ENCODE peak calls at places on chromosomes 5 and 9, in five cellular contexts. One of them, this sample, is unnamed.

GRCh38 chr9:75108571-75108970 is 20.3 kb downstream of the OSTF1 start:
- DNase-seq in MM.1S: no peak
- DNase-seq in heart right ventricle: peak; percentile 41
- DNase-seq in brain microvascular endothelial cell: peak; percentile 82
- DNase-seq in neural progenitor cell: no peak
- DNase-seq in this sample: no peak

GRCh38 chr5:79025054-79025465 is 40.0 kb upstream of the ARSB start:
- DNase-seq in neural progenitor cell: peak; percentile 81
- DNase-seq in MM.1S: peak; percentile 44
- DNase-seq in brain microvascular endothelial cell: peak; percentile 36
- DNase-seq in heart right ventricle: peak; percentile 53
- DNase-seq in this sample: peak; percentile 51

GRCh38 chr9:134240371-134240770 is 76.0 kb upstream of the RNU6ATAC start:
- DNase-seq in MM.1S: no peak
- DNase-seq in heart right ventricle: no peak
- DNase-seq in brain microvascular endothelial cell: no peak
- DNase-seq in neural progenitor cell: no peak
- DNase-seq in this sample: no peak

GRCh38 chr9:70046274-70047070 is 2.8 kb downstream of the MAMDC2 start:
- DNase-seq in MM.1S: peak; percentile 59
- DNase-seq in neural progenitor cell: no peak
- DNase-seq in heart right ventricle: no peak
- DNase-seq in brain microvascular endothelial cell: no peak
- DNase-seq in this sample: peak; percentile 46

GRCh38 chr9:114109106-114109505 is 10.0 kb upstream of the KIF12 start:
- DNase-seq in heart right ventricle: no peak
- DNase-seq in brain microvascular endothelial cell: no peak
- DNase-seq in MM.1S: no peak
- DNase-seq in neural progenitor cell: no peak
- DNase-seq in this sample: no peak

GRCh38 chr5:170407062-170407461 is 17.9 kb upstream of the KCNMB1 start:
- DNase-seq in neural progenitor cell: no peak
- DNase-seq in MM.1S: no peak
- DNase-seq in heart right ventricle: no peak
- DNase-seq in brain microvascular endothelial cell: no peak
- DNase-seq in this sample: no peak

GRCh38 chr9:138006576-138007233 is 129.1 kb downstream of the CACNA1B start:
- DNase-seq in brain microvascular endothelial cell: no peak
- DNase-seq in MM.1S: no peak
- DNase-seq in neural progenitor cell: no peak
- DNase-seq in heart right ventricle: no peak
- DNase-seq in this sample: no peak

GRCh38 chr5:59428391-59428790 is 465.1 kb downstream of the PDE4D start:
- DNase-seq in brain microvascular endothelial cell: no peak
- DNase-seq in MM.1S: no peak
- DNase-seq in heart right ventricle: no peak
- DNase-seq in neural progenitor cell: no peak
- DNase-seq in this sample: no peak

GRCh38 chr9:78031271-78031825 is at the start of gene GNAQ:
- DNase-seq in neural progenitor cell: peak; percentile 65
- DNase-seq in heart right ventricle: peak; percentile 35
- DNase-seq in brain microvascular endothelial cell: no peak
- DNase-seq in MM.1S: no peak
- DNase-seq in this sample: peak; percentile 58

GRCh38 chr5:142881076-142881466 is 110.9 kb downstream of the ARHGAP26 start:
- DNase-seq in MM.1S: no peak
- DNase-seq in neural progenitor cell: peak; percentile 82
- DNase-seq in heart right ventricle: no peak
- DNase-seq in brain microvascular endothelial cell: peak; percentile 85
- DNase-seq in this sample: no peak

GRCh38 chr9:18396102-18396728 is 77.7 kb upstream of the ADAMTSL1 start:
- DNase-seq in brain microvascular endothelial cell: peak; percentile 30
- DNase-seq in MM.1S: no peak
- DNase-seq in neural progenitor cell: peak; percentile 4
- DNase-seq in heart right ventricle: no peak
- DNase-seq in this sample: peak; percentile 28

GRCh38 chr9:124805186-124805585 is 28.3 kb downstream of the OLFML2A start:
- DNase-seq in brain microvascular endothelial cell: no peak
- DNase-seq in neural progenitor cell: no peak
- DNase-seq in MM.1S: no peak
- DNase-seq in heart right ventricle: no peak
- DNase-seq in this sample: peak; percentile 87

GRCh38 chr5:86665984-86666760 is 48.4 kb downstream of the COX7C start:
- DNase-seq in heart right ventricle: no peak
- DNase-seq in neural progenitor cell: no peak
- DNase-seq in MM.1S: no peak
- DNase-seq in brain microvascular endothelial cell: no peak
- DNase-seq in this sample: no peak

GRCh38 chr9:86280580-86280979 is 1.8 kb downstream of the ISCA1 start:
- DNase-seq in neural progenitor cell: no peak
- DNase-seq in heart right ventricle: no peak
- DNase-seq in MM.1S: no peak
- DNase-seq in brain microvascular endothelial cell: no peak
- DNase-seq in this sample: no peak

GRCh38 chr5:159043551-159043950 is 56.2 kb downstream of the EBF1 start:
- DNase-seq in neural progenitor cell: no peak
- DNase-seq in MM.1S: no peak
- DNase-seq in heart right ventricle: no peak
- DNase-seq in brain microvascular endothelial cell: no peak
- DNase-seq in this sample: no peak

GRCh38 chr5:159048298-159048697 is 51.4 kb downstream of the EBF1 start:
- DNase-seq in heart right ventricle: no peak
- DNase-seq in MM.1S: no peak
- DNase-seq in neural progenitor cell: no peak
- DNase-seq in brain microvascular endothelial cell: no peak
- DNase-seq in this sample: no peak

GRCh38 chr5:159041754-159042153 is 58.0 kb downstream of the EBF1 start:
- DNase-seq in MM.1S: no peak
- DNase-seq in neural progenitor cell: no peak
- DNase-seq in brain microvascular endothelial cell: peak; percentile 42
- DNase-seq in heart right ventricle: no peak
- DNase-seq in this sample: no peak

GRCh38 chr5:159047081-159047480 is 52.6 kb downstream of the EBF1 start:
- DNase-seq in MM.1S: no peak
- DNase-seq in neural progenitor cell: no peak
- DNase-seq in brain microvascular endothelial cell: peak; percentile 85
- DNase-seq in heart right ventricle: no peak
- DNase-seq in this sample: no peak

GRCh38 chr5:159045165-159045811 is 54.4 kb downstream of the EBF1 start:
- DNase-seq in brain microvascular endothelial cell: no peak
- DNase-seq in neural progenitor cell: no peak
- DNase-seq in heart right ventricle: no peak
- DNase-seq in MM.1S: no peak
- DNase-seq in this sample: no peak
- H3K4me3 ChIP-seq in brain microvascular endothelial cell: no peak overlapping the region
- H3K4me3 ChIP-seq in neural progenitor cell: no peak overlapping the region
- H3K4me3 ChIP-seq in heart right ventricle: no peak overlapping the region
- H3K4me3 ChIP-seq in MM.1S: no peak overlapping the region
- H3K4me3 ChIP-seq in this sample: no peak overlapping the region

GRCh38 chr5:136056336-136056735 is 27.5 kb downstream of the TGFBI start:
- DNase-seq in neural progenitor cell: no peak
- DNase-seq in MM.1S: no peak
- DNase-seq in brain microvascular endothelial cell: no peak
- DNase-seq in heart right ventricle: no peak
- DNase-seq in this sample: no peak
- H3K36me3 ChIP-seq in neural progenitor cell: no peaks in the 10 kb centered on the region
- H3K36me3 ChIP-seq in MM.1S: no peaks in the 10 kb centered on the region
- H3K36me3 ChIP-seq in brain microvascular endothelial cell: peaks cover 69% of the 10 kb centered on the region
- H3K36me3 ChIP-seq in heart right ventricle: no peaks in the 10 kb centered on the region
- H3K36me3 ChIP-seq in this sample: no peaks in the 10 kb centered on the region

GRCh38 chr5:93572101-93572772 is 8.8 kb downstream of the NR2F1-AS1 start:
- DNase-seq in neural progenitor cell: peak; percentile 79
- DNase-seq in brain microvascular endothelial cell: no peak
- DNase-seq in heart right ventricle: no peak
- DNase-seq in MM.1S: no peak
- DNase-seq in this sample: no peak
- H3K4me3 ChIP-seq in neural progenitor cell: peak overlapping the region; percentile 42
- H3K4me3 ChIP-seq in brain microvascular endothelial cell: peak overlapping the region; percentile 41
- H3K4me3 ChIP-seq in heart right ventricle: peak overlapping the region; percentile 34
- H3K4me3 ChIP-seq in MM.1S: no peak overlapping the region
- H3K4me3 ChIP-seq in this sample: no peak overlapping the region

DNA sequence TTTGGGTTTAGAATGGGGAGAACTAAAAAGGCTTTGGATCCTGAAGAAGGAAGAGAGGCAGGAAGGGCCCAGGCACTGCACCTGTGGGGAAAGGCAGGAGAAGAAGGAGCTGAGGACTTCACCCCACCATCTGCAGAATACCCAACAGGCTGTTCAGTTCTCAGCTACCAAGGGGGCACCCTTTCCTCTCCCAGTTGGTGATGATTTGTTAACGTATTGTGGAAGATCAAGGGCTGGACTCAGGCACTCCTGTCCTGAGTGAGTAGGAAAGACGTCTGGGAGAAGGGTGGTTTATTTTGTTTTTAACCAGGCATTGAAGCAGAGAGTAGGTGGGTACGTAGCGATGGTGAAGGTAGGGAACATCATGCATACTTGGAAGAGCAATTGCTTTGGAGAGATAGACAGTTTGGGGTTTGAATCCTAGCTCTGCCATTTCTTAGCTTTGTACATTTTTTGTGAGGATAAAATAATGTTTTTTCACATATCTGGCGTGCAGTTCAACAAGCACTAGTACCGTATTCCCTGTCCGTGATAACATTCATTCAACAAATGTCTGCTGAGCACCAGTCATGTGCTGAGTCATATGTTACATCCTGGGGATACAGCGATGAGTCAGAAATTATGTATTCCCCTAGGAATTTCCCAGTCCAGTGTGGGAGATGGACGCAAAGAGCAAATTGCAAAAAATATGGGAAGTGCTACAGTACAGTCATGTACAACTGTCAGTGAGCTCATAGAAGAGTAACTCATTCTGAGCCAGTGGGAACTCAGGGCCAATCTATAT is 2.1 kb downstream of the MSANTD3 start:
- DNase-seq in heart right ventricle: no peak
- DNase-seq in brain microvascular endothelial cell: peak; percentile 98
- DNase-seq in MM.1S: no peak
- DNase-seq in neural progenitor cell: no peak
- DNase-seq in this sample: peak; percentile 79
- H3K36me3 ChIP-seq in heart right ventricle: no peaks in the 10 kb centered on the region
- H3K36me3 ChIP-seq in brain microvascular endothelial cell: no peaks in the 10 kb centered on the region
- H3K36me3 ChIP-seq in MM.1S: no peaks in the 10 kb centered on the region
- H3K36me3 ChIP-seq in neural progenitor cell: no peaks in the 10 kb centered on the region
- H3K36me3 ChIP-seq in this sample: peaks cover 10% of the 10 kb centered on the region

DNA sequence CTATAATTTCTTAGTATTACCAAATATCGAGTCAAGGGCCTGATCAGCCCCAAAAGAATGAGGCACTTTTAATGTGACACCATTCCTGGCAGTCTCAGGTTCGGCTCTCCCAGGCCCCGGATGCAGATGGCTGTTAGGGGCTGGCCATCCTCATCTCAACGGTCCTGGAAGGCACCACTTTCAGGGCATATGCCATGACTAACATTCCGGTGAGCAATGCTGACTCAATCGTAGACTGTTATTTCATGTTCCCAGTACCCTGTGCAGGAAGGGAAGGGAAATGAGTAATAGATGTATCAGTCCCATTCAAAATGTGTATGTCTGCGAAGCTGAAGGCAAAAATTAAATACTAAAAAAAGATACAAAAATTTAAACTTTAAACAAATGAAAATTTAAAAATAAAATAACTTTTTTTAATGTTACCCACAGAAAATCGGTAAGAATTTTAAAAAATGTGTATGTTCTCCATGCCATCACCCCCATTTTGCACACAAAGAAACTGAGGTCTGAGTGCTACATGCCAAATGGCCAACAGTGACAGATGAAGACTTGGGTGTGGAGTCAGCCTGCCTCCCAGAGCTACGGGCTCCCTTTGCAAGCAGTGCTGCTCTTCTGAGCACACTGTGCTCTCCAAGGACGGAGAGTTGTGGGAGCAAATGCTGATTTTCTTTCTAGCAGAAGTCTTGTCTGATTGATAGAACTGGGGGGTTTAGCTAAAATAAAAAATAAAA is 79.0 kb downstream of the GLDC start:
- DNase-seq in MM.1S: no peak
- DNase-seq in heart right ventricle: no peak
- DNase-seq in neural progenitor cell: no peak
- DNase-seq in brain microvascular endothelial cell: peak; percentile 97
- DNase-seq in this sample: peak; percentile 15
- H3K4me3 ChIP-seq in MM.1S: no peak overlapping the region
- H3K4me3 ChIP-seq in heart right ventricle: no peak overlapping the region
- H3K4me3 ChIP-seq in neural progenitor cell: no peak overlapping the region
- H3K4me3 ChIP-seq in brain microvascular endothelial cell: peak overlapping the region; percentile 35
- H3K4me3 ChIP-seq in this sample: no peak overlapping the region

GRCh38 chr9:129858167-129858962 is 23.1 kb downstream of the USP20 start:
- DNase-seq in MM.1S: no peak
- DNase-seq in heart right ventricle: no peak
- DNase-seq in brain microvascular endothelial cell: no peak
- DNase-seq in neural progenitor cell: no peak
- DNase-seq in this sample: no peak
- H3K36me3 ChIP-seq in MM.1S: no peaks in the 10 kb centered on the region
- H3K36me3 ChIP-seq in heart right ventricle: no peaks in the 10 kb centered on the region
- H3K36me3 ChIP-seq in brain microvascular endothelial cell: peaks cover 46% of the 10 kb centered on the region
- H3K36me3 ChIP-seq in neural progenitor cell: no peaks in the 10 kb centered on the region
- H3K36me3 ChIP-seq in this sample: peaks cover 7% of the 10 kb centered on the region

DNA sequence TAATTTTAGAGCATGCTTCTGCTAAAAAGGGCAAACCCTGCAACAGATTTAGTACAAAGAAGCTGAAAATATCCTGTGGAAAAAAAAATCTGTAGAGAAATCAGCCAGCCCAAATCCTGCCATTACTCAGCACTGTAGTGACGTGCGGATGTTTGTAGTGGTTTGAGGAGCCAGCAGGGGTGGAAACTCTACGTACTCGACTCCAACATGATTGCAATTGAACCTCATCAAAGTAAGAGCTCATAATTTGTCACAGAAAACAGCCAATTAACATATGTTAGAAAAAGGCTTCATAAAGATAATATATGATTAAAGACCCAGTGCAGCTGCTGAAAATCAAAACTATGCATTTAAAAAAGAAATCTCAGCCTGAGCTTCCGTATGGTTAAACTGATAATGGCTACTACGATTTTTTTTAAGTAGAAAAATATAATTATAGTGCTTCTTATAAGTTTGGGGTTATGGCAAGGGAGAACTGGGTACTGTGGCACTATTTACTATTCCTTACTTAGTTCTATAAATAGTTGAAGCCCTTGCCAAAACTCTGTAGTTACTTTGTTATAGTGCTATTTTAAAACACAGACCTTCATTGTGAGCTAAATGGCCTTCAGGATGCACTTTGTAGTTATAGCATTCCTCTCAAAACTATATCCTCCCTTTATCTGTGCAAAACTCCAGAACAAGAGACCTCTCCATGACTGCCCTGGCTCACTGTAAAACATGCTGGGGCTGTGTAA is 49.4 kb downstream of the MEF2C start:
- DNase-seq in neural progenitor cell: no peak
- DNase-seq in brain microvascular endothelial cell: peak; percentile 85
- DNase-seq in heart right ventricle: no peak
- DNase-seq in MM.1S: peak; percentile 52
- DNase-seq in this sample: no peak
- H3K4me3 ChIP-seq in neural progenitor cell: no peak overlapping the region
- H3K4me3 ChIP-seq in brain microvascular endothelial cell: peak overlapping the region; percentile 6
- H3K4me3 ChIP-seq in heart right ventricle: peak overlapping the region; percentile 18
- H3K4me3 ChIP-seq in MM.1S: peak overlapping the region; percentile 18
- H3K4me3 ChIP-seq in this sample: no peak overlapping the region

This sample was measured in SJCRH30.